ENCODE peak calls at places on chromosomes 4 and X, in seven cellular contexts. One of them, this sample, is unnamed.

GRCh38 chrX:97766496-97767095 is 882.9 kb downstream of the RPA4 start:
- DNase-seq in WTC11: no peak
- DNase-seq in neural crest cell: no peak
- DNase-seq in uterus: no peak
- DNase-seq in CD4-positive, alpha-beta T cell: no peak
- DNase-seq in activated B cell treated with CpG ODN at 0.5 μM for 24 hours: no peak
- DNase-seq in suprapubic skin: no peak
- DNase-seq in this sample: no peak

GRCh38 chr4:19575959-19576358 is 675.7 kb upstream of the SLIT2 start:
- DNase-seq in WTC11: no peak
- DNase-seq in neural crest cell: no peak
- DNase-seq in uterus: no peak
- DNase-seq in CD4-positive, alpha-beta T cell: no peak
- DNase-seq in activated B cell treated with CpG ODN at 0.5 μM for 24 hours: no peak
- DNase-seq in suprapubic skin: no peak
- DNase-seq in this sample: no peak

GRCh38 chr4:31458813-31459212 is 738.6 kb downstream of the PCDH7 start:
- DNase-seq in WTC11: no peak
- DNase-seq in neural crest cell: no peak
- DNase-seq in uterus: no peak
- DNase-seq in CD4-positive, alpha-beta T cell: no peak
- DNase-seq in activated B cell treated with CpG ODN at 0.5 μM for 24 hours: no peak
- DNase-seq in suprapubic skin: no peak
- DNase-seq in this sample: no peak

GRCh38 chrX:42466706-42467105 is 311.3 kb downstream of the PPP1R2C start:
- DNase-seq in WTC11: no peak
- DNase-seq in neural crest cell: no peak
- DNase-seq in uterus: no peak
- DNase-seq in CD4-positive, alpha-beta T cell: no peak
- DNase-seq in activated B cell treated with CpG ODN at 0.5 μM for 24 hours: no peak
- DNase-seq in suprapubic skin: no peak
- DNase-seq in this sample: no peak

GRCh38 chrX:82816001-82816400 is 692.1 kb upstream of the POU3F4 start:
- DNase-seq in WTC11: no peak
- DNase-seq in neural crest cell: no peak
- DNase-seq in uterus: no peak
- DNase-seq in CD4-positive, alpha-beta T cell: no peak
- DNase-seq in activated B cell treated with CpG ODN at 0.5 μM for 24 hours: no peak
- DNase-seq in suprapubic skin: no peak
- DNase-seq in this sample: no peak

GRCh38 chr4:13933163-13933562 is 305.6 kb upstream of the BOD1L1 start:
- DNase-seq in WTC11: peak; percentile 16
- DNase-seq in neural crest cell: no peak
- DNase-seq in uterus: no peak
- DNase-seq in CD4-positive, alpha-beta T cell: no peak
- DNase-seq in activated B cell treated with CpG ODN at 0.5 μM for 24 hours: no peak
- DNase-seq in suprapubic skin: no peak
- DNase-seq in this sample: no peak

GRCh38 chr4:86675548-86675947 is 81.4 kb downstream of the PTPN13 start:
- DNase-seq in WTC11: no peak
- DNase-seq in neural crest cell: no peak
- DNase-seq in uterus: no peak
- DNase-seq in CD4-positive, alpha-beta T cell: no peak
- DNase-seq in activated B cell treated with CpG ODN at 0.5 μM for 24 hours: no peak
- DNase-seq in suprapubic skin: no peak
- DNase-seq in this sample: no peak

GRCh38 chrX:31228415-31228832 is 156.6 kb upstream of the FTHL17 start:
- DNase-seq in WTC11: no peak
- DNase-seq in neural crest cell: no peak
- DNase-seq in uterus: peak; percentile 34
- DNase-seq in CD4-positive, alpha-beta T cell: no peak
- DNase-seq in activated B cell treated with CpG ODN at 0.5 μM for 24 hours: no peak
- DNase-seq in suprapubic skin: no peak
- DNase-seq in this sample: no peak

GRCh38 chr4:3829954-3830773 is 64.0 kb downstream of the ADRA2C start:
- DNase-seq in WTC11: peak; percentile 41
- DNase-seq in neural crest cell: no peak
- DNase-seq in uterus: no peak
- DNase-seq in CD4-positive, alpha-beta T cell: no peak
- DNase-seq in activated B cell treated with CpG ODN at 0.5 μM for 24 hours: no peak
- DNase-seq in suprapubic skin: no peak
- DNase-seq in this sample: no peak
- TF ChIP-seq CTCF in WTC11: no peak
- TF ChIP-seq CTCF in neural crest cell: no peak
- TF ChIP-seq CTCF in uterus: no peak
- TF ChIP-seq CTCF in CD4-positive, alpha-beta T cell: no peak
- TF ChIP-seq CTCF in activated B cell treated with CpG ODN at 0.5 μM for 24 hours: no peak
- TF ChIP-seq CTCF in suprapubic skin: no peak
- TF ChIP-seq CTCF in this sample: no peak

GRCh38 chr4:7266525-7267292 is 74.4 kb downstream of the SORCS2 start:
- DNase-seq in WTC11: no peak
- DNase-seq in neural crest cell: no peak
- DNase-seq in uterus: no peak
- DNase-seq in CD4-positive, alpha-beta T cell: no peak
- DNase-seq in activated B cell treated with CpG ODN at 0.5 μM for 24 hours: no peak
- DNase-seq in suprapubic skin: no peak
- DNase-seq in this sample: no peak

GRCh38 chr4:7264694-7265093 is 72.4 kb downstream of the SORCS2 start:
- DNase-seq in WTC11: no peak
- DNase-seq in neural crest cell: no peak
- DNase-seq in uterus: no peak
- DNase-seq in CD4-positive, alpha-beta T cell: no peak
- DNase-seq in activated B cell treated with CpG ODN at 0.5 μM for 24 hours: no peak
- DNase-seq in suprapubic skin: no peak
- DNase-seq in this sample: no peak

GRCh38 chr4:7270121-7270520 is 77.8 kb downstream of the SORCS2 start:
- DNase-seq in WTC11: no peak
- DNase-seq in neural crest cell: no peak
- DNase-seq in uterus: no peak
- DNase-seq in CD4-positive, alpha-beta T cell: no peak
- DNase-seq in activated B cell treated with CpG ODN at 0.5 μM for 24 hours: no peak
- DNase-seq in suprapubic skin: no peak
- DNase-seq in this sample: no peak

GRCh38 chr4:7267829-7268228 is 75.5 kb downstream of the SORCS2 start:
- DNase-seq in WTC11: no peak
- DNase-seq in neural crest cell: no peak
- DNase-seq in uterus: no peak
- DNase-seq in CD4-positive, alpha-beta T cell: no peak
- DNase-seq in activated B cell treated with CpG ODN at 0.5 μM for 24 hours: no peak
- DNase-seq in suprapubic skin: no peak
- DNase-seq in this sample: no peak

DNA sequence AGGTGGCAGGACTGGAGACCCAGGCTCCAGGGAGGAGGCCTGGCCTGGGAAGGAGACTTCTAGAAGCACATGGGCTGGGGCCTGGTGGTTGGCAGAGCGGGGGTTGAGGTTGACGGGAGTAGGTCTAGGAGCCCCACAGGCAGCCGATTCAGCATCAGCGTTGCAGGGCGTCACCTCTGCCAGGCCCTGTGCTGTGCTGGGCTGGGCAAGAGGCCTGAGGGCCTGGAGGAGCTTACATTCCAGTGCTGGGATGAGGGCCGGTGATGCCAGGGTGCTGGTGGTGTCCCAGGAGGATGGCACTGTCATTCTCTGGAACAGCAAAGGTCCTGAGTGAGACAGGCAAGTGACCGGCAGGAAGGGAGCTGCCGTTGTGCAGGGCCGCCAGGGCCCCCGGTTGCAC is 76.6 kb downstream of the SORCS2 start:
- DNase-seq in WTC11: no peak
- DNase-seq in neural crest cell: no peak
- DNase-seq in uterus: no peak
- DNase-seq in CD4-positive, alpha-beta T cell: no peak
- DNase-seq in activated B cell treated with CpG ODN at 0.5 μM for 24 hours: no peak
- DNase-seq in suprapubic skin: no peak
- DNase-seq in this sample: no peak
- TF ChIP-seq CTCF in WTC11: no peak
- TF ChIP-seq CTCF in neural crest cell: no peak
- TF ChIP-seq CTCF in uterus: no peak
- TF ChIP-seq CTCF in CD4-positive, alpha-beta T cell: no peak
- TF ChIP-seq CTCF in activated B cell treated with CpG ODN at 0.5 μM for 24 hours: no peak
- TF ChIP-seq CTCF in suprapubic skin: no peak
- TF ChIP-seq CTCF in this sample: no peak

DNA sequence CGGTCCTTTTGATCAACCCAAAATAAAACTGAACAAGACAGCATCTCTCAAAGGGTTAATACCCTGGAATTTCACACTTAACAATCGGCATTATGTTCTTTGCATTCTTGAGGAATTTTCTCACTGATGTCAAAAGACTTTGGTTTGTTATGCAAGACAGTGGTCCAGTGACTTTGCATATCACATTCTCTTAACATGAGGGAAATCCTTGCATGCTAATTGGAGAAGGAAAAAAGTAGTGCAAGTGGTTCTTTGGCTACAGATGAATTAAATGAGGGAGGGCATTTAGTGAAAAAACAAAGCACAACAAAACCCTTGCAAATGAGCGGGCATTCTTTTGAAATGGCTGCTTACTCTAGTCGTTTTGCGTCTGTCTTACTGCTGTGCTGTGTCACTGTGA is 105.1 kb upstream of the LIMCH1 start:
- DNase-seq in WTC11: no peak
- DNase-seq in neural crest cell: no peak
- DNase-seq in uterus: no peak
- DNase-seq in CD4-positive, alpha-beta T cell: no peak
- DNase-seq in activated B cell treated with CpG ODN at 0.5 μM for 24 hours: no peak
- DNase-seq in suprapubic skin: no peak
- DNase-seq in this sample: no peak
- TF ChIP-seq CTCF in WTC11: no peak
- TF ChIP-seq CTCF in neural crest cell: no peak
- TF ChIP-seq CTCF in uterus: no peak
- TF ChIP-seq CTCF in CD4-positive, alpha-beta T cell: no peak
- TF ChIP-seq CTCF in activated B cell treated with CpG ODN at 0.5 μM for 24 hours: no peak
- TF ChIP-seq CTCF in suprapubic skin: no peak
- TF ChIP-seq CTCF in this sample: no peak

DNA sequence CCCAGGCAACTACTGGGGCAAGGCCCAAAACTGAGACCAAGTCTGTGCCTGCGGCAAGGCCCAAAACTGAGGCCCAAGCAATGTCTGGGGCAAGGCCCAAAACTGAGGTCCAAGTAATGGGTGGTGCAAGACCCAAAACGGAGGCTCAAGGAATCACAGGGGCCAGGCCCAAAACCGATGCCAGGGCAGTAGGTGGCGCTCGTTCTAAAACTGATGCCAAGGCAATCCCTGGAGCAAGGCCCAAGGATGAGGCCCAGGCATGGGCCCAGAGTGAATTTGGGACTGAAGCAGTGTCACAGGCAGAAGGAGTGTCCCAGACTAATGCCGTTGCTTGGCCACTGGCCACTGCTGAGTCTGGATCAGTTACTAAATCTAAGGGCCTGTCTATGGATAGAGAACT is 2.7 kb downstream of the GPRASP2 start:
- DNase-seq in WTC11: peak; percentile 55
- DNase-seq in neural crest cell: no peak
- DNase-seq in uterus: no peak
- DNase-seq in CD4-positive, alpha-beta T cell: no peak
- DNase-seq in activated B cell treated with CpG ODN at 0.5 μM for 24 hours: no peak
- DNase-seq in suprapubic skin: no peak
- DNase-seq in this sample: no peak
- TF ChIP-seq CTCF in WTC11: no peak
- TF ChIP-seq CTCF in neural crest cell: no peak
- TF ChIP-seq CTCF in uterus: no peak
- TF ChIP-seq CTCF in CD4-positive, alpha-beta T cell: no peak
- TF ChIP-seq CTCF in activated B cell treated with CpG ODN at 0.5 μM for 24 hours: no peak
- TF ChIP-seq CTCF in suprapubic skin: no peak
- TF ChIP-seq CTCF in this sample: no peak

DNA sequence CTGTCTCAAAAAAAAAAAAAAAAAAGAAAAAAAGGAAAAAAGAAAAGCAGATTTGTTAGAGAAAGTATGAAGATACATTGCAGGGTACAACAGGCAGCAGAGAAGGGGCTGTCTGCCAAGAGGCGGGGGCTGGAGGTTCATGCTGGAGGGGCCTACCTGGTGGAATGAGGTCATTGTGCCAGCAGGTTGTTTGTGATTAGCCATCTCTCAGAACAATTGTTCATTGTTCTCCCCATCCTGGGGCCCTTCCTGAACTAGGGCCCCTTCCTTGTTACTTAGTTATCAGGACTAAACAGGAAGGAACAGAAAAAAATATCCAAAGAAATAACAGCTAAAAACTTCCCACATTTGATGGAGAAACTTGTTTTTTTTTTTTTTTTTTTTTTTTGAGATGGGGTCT is 14.0 kb upstream of the GPKOW start:
- DNase-seq in WTC11: no peak
- DNase-seq in neural crest cell: no peak
- DNase-seq in uterus: no peak
- DNase-seq in CD4-positive, alpha-beta T cell: no peak
- DNase-seq in activated B cell treated with CpG ODN at 0.5 μM for 24 hours: no peak
- DNase-seq in suprapubic skin: no peak
- DNase-seq in this sample: no peak
- TF ChIP-seq CTCF in WTC11: no peak
- TF ChIP-seq CTCF in neural crest cell: no peak
- TF ChIP-seq CTCF in uterus: no peak
- TF ChIP-seq CTCF in CD4-positive, alpha-beta T cell: no peak
- TF ChIP-seq CTCF in activated B cell treated with CpG ODN at 0.5 μM for 24 hours: no peak
- TF ChIP-seq CTCF in suprapubic skin: no peak
- TF ChIP-seq CTCF in this sample: no peak

GRCh38 chr4:243407-243806 is 61.9 kb downstream of the ZNF732 start:
- DNase-seq in WTC11: peak; percentile 33
- DNase-seq in neural crest cell: no peak
- DNase-seq in uterus: no peak
- DNase-seq in CD4-positive, alpha-beta T cell: no peak
- DNase-seq in activated B cell treated with CpG ODN at 0.5 μM for 24 hours: no peak
- DNase-seq in suprapubic skin: no peak
- DNase-seq in this sample: no peak

GRCh38 chr4:244471-244870 is 60.8 kb downstream of the ZNF732 start:
- DNase-seq in WTC11: peak; percentile 59
- DNase-seq in neural crest cell: peak; percentile 32
- DNase-seq in uterus: peak; percentile 30
- DNase-seq in CD4-positive, alpha-beta T cell: peak; percentile 42
- DNase-seq in activated B cell treated with CpG ODN at 0.5 μM for 24 hours: peak; percentile 16
- DNase-seq in suprapubic skin: no peak
- DNase-seq in this sample: no peak

DNA sequence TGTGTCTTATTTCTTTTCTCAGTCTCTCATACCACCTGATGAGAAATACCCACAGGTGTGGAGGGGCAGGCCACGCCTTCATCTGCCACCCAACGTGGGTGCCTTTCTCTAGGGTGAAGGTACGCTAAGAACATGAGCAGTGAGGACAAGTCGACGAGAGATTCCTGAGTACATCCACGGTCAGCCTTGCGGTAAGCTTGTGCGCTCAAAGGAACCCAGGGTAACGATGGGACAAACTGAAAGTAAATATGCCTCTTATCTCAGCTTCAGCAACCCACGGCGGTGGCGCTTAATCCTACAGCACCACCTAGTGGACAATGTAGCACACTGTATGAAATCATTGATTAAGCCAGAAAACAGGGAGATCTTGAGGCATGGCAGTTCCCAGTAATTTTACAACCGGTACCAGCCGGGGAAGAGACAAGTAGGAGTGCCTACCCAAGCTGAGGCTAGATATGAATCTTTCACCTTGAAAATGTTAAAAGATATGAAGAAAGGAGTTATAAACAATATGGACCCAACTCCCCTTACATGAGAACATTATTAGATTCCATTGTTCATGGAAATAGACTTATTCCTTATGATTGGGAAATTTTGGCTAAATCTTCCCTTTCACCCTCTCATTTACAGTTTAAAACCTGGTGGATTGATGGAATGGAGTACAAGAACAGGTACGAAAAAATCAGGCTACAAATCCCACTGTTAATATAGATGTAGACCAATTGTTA is 63.0 kb downstream of the ZNF732 start:
- DNase-seq in WTC11: peak; percentile 60
- DNase-seq in neural crest cell: no peak
- DNase-seq in uterus: peak; percentile 68
- DNase-seq in CD4-positive, alpha-beta T cell: peak; percentile 53
- DNase-seq in activated B cell treated with CpG ODN at 0.5 μM for 24 hours: peak; percentile 44
- DNase-seq in suprapubic skin: no peak
- DNase-seq in this sample: no peak
- TF ChIP-seq CTCF in WTC11: peak; percentile 85
- TF ChIP-seq CTCF in neural crest cell: peak; percentile 63
- TF ChIP-seq CTCF in uterus: peak; percentile 88
- TF ChIP-seq CTCF in CD4-positive, alpha-beta T cell: peak; percentile 91
- TF ChIP-seq CTCF in activated B cell treated with CpG ODN at 0.5 μM for 24 hours: no peak
- TF ChIP-seq CTCF in suprapubic skin: peak; percentile 68
- TF ChIP-seq CTCF in this sample: no peak